ENCODE peak calls at places on chromosomes 13 and 19, in nine cellular contexts. One of them, this sample, is unnamed.

GRCh38 chr19:294341-294818 is 3.2 kb upstream of the PLPP2 start:
- DNase-seq in NCI-H460: no peak
- DNase-seq in mammary epithelial cell: no peak
- DNase-seq in astrocyte of the cerebellum: no peak
- DNase-seq in IMR-90: peak; percentile 8
- DNase-seq in psoas muscle: peak; percentile 38
- DNase-seq in stimulated activated CD4-positive, alpha-beta T cell treated with anti-CD3 and anti-CD28 coated beads, Interleukin-12 subunit alpha, Interleukin-12 subunit beta, amount 100 ng/mL, for 24 hours: no peak
- DNase-seq in EL: peak; percentile 34
- DNase-seq in NCI-H524: no peak
- DNase-seq in this sample: peak; percentile 24

GRCh38 chr13:36788276-36788675 is 30.7 kb upstream of the RFXAP start:
- DNase-seq in astrocyte of the cerebellum: no peak
- DNase-seq in IMR-90: peak; percentile 47
- DNase-seq in NCI-H524: no peak
- DNase-seq in EL: peak; percentile 66
- DNase-seq in mammary epithelial cell: peak; percentile 65
- DNase-seq in stimulated activated CD4-positive, alpha-beta T cell treated with anti-CD3 and anti-CD28 coated beads, Interleukin-12 subunit alpha, Interleukin-12 subunit beta, amount 100 ng/mL, for 24 hours: no peak
- DNase-seq in NCI-H460: no peak
- DNase-seq in psoas muscle: no peak
- DNase-seq in this sample: peak; percentile 36

GRCh38 chr19:13784731-13785452 is 10.4 kb upstream of the ZSWIM4 start:
- DNase-seq in NCI-H524: peak; percentile 47
- DNase-seq in psoas muscle: peak; percentile 87
- DNase-seq in NCI-H460: peak; percentile 52
- DNase-seq in EL: peak; percentile 76
- DNase-seq in stimulated activated CD4-positive, alpha-beta T cell treated with anti-CD3 and anti-CD28 coated beads, Interleukin-12 subunit alpha, Interleukin-12 subunit beta, amount 100 ng/mL, for 24 hours: peak; percentile 58
- DNase-seq in IMR-90: peak; percentile 58
- DNase-seq in mammary epithelial cell: peak; percentile 37
- DNase-seq in astrocyte of the cerebellum: no peak
- DNase-seq in this sample: peak; percentile 83

GRCh38 chr19:7665076-7665475 is 3.8 kb upstream of the RETN start:
- DNase-seq in mammary epithelial cell: no peak
- DNase-seq in stimulated activated CD4-positive, alpha-beta T cell treated with anti-CD3 and anti-CD28 coated beads, Interleukin-12 subunit alpha, Interleukin-12 subunit beta, amount 100 ng/mL, for 24 hours: no peak
- DNase-seq in EL: no peak
- DNase-seq in NCI-H460: no peak
- DNase-seq in psoas muscle: no peak
- DNase-seq in astrocyte of the cerebellum: no peak
- DNase-seq in NCI-H524: no peak
- DNase-seq in IMR-90: peak; percentile 73
- DNase-seq in this sample: no peak

GRCh38 chr19:4388171-4389063 is 11.9 kb downstream of the SH3GL1 start:
- DNase-seq in psoas muscle: peak; percentile 77
- DNase-seq in NCI-H460: no peak
- DNase-seq in astrocyte of the cerebellum: no peak
- DNase-seq in stimulated activated CD4-positive, alpha-beta T cell treated with anti-CD3 and anti-CD28 coated beads, Interleukin-12 subunit alpha, Interleukin-12 subunit beta, amount 100 ng/mL, for 24 hours: no peak
- DNase-seq in EL: no peak
- DNase-seq in IMR-90: no peak
- DNase-seq in mammary epithelial cell: peak; percentile 18
- DNase-seq in NCI-H524: no peak
- DNase-seq in this sample: no peak

GRCh38 chr19:16569609-16570320 is 2.5 kb downstream of the SLC35E1 start:
- DNase-seq in IMR-90: no peak
- DNase-seq in mammary epithelial cell: peak; percentile 71
- DNase-seq in psoas muscle: no peak
- DNase-seq in EL: no peak
- DNase-seq in NCI-H460: no peak
- DNase-seq in stimulated activated CD4-positive, alpha-beta T cell treated with anti-CD3 and anti-CD28 coated beads, Interleukin-12 subunit alpha, Interleukin-12 subunit beta, amount 100 ng/mL, for 24 hours: no peak
- DNase-seq in NCI-H524: no peak
- DNase-seq in astrocyte of the cerebellum: no peak
- DNase-seq in this sample: no peak

GRCh38 chr13:23995283-23996073 is 98.2 kb upstream of the C1QTNF9B start:
- DNase-seq in psoas muscle: no peak
- DNase-seq in astrocyte of the cerebellum: no peak
- DNase-seq in EL: no peak
- DNase-seq in NCI-H524: no peak
- DNase-seq in mammary epithelial cell: no peak
- DNase-seq in NCI-H460: no peak
- DNase-seq in IMR-90: no peak
- DNase-seq in stimulated activated CD4-positive, alpha-beta T cell treated with anti-CD3 and anti-CD28 coated beads, Interleukin-12 subunit alpha, Interleukin-12 subunit beta, amount 100 ng/mL, for 24 hours: no peak
- DNase-seq in this sample: no peak

GRCh38 chr19:4012092-4012974 is 4.8 kb downstream of the PIAS4 start:
- DNase-seq in NCI-H524: no peak
- DNase-seq in NCI-H460: no peak
- DNase-seq in psoas muscle: no peak
- DNase-seq in EL: no peak
- DNase-seq in mammary epithelial cell: no peak
- DNase-seq in IMR-90: no peak
- DNase-seq in stimulated activated CD4-positive, alpha-beta T cell treated with anti-CD3 and anti-CD28 coated beads, Interleukin-12 subunit alpha, Interleukin-12 subunit beta, amount 100 ng/mL, for 24 hours: no peak
- DNase-seq in astrocyte of the cerebellum: no peak
- DNase-seq in this sample: no peak

GRCh38 chr13:23715762-23716235 is 145.6 kb downstream of the TNFRSF19 start:
- DNase-seq in NCI-H460: peak; percentile 12
- DNase-seq in NCI-H524: no peak
- DNase-seq in EL: peak; percentile 20
- DNase-seq in IMR-90: no peak
- DNase-seq in psoas muscle: no peak
- DNase-seq in mammary epithelial cell: no peak
- DNase-seq in stimulated activated CD4-positive, alpha-beta T cell treated with anti-CD3 and anti-CD28 coated beads, Interleukin-12 subunit alpha, Interleukin-12 subunit beta, amount 100 ng/mL, for 24 hours: no peak
- DNase-seq in astrocyte of the cerebellum: no peak
- DNase-seq in this sample: peak; percentile 35

GRCh38 chr13:33272531-33273124 is 12.9 kb downstream of the STARD13 start:
- DNase-seq in mammary epithelial cell: peak; percentile 41
- DNase-seq in astrocyte of the cerebellum: no peak
- DNase-seq in NCI-H460: no peak
- DNase-seq in psoas muscle: no peak
- DNase-seq in stimulated activated CD4-positive, alpha-beta T cell treated with anti-CD3 and anti-CD28 coated beads, Interleukin-12 subunit alpha, Interleukin-12 subunit beta, amount 100 ng/mL, for 24 hours: no peak
- DNase-seq in IMR-90: no peak
- DNase-seq in NCI-H524: no peak
- DNase-seq in EL: no peak
- DNase-seq in this sample: peak; percentile 60

GRCh38 chr19:15010497-15011255 is 31.0 kb upstream of the SLC1A6 start:
- DNase-seq in psoas muscle: peak; percentile 50
- DNase-seq in stimulated activated CD4-positive, alpha-beta T cell treated with anti-CD3 and anti-CD28 coated beads, Interleukin-12 subunit alpha, Interleukin-12 subunit beta, amount 100 ng/mL, for 24 hours: no peak
- DNase-seq in mammary epithelial cell: no peak
- DNase-seq in NCI-H460: no peak
- DNase-seq in IMR-90: no peak
- DNase-seq in EL: no peak
- DNase-seq in NCI-H524: no peak
- DNase-seq in astrocyte of the cerebellum: no peak
- DNase-seq in this sample: no peak

GRCh38 chr13:64675256-64675892 is 2554.8 kb downstream of the PCDH9 start:
- DNase-seq in EL: peak; percentile 88
- DNase-seq in astrocyte of the cerebellum: peak; percentile 4
- DNase-seq in psoas muscle: no peak
- DNase-seq in NCI-H524: no peak
- DNase-seq in IMR-90: peak; percentile 77
- DNase-seq in NCI-H460: peak; percentile 55
- DNase-seq in stimulated activated CD4-positive, alpha-beta T cell treated with anti-CD3 and anti-CD28 coated beads, Interleukin-12 subunit alpha, Interleukin-12 subunit beta, amount 100 ng/mL, for 24 hours: no peak
- DNase-seq in mammary epithelial cell: peak; percentile 76
- DNase-seq in this sample: peak; percentile 95